ENCODE peak calls at places on chromosomes 5 and 9, in six cellular contexts. H is brain microvascular endothelial cell; G is CD8-positive, alpha-beta T cell; Y is suprapubic skin; Z is uterus; C is body of pancreas. V is an unnamed sample.
A peak's percentile ranks its signal among the peaks of the same experiment; 100 is the strongest.

GRCh38 chr5:2756211-2756746 is 4.8 kb upstream of the IRX2 start:
- DNase-seq in C (no peak), Z (no peak), Y (peak; percentile 86), H (no peak), G (no peak), V (no peak)

GRCh38 chr9:101878734-101879133 is 140.3 kb upstream of the GRIN3A start:
- DNase-seq in Z (no peak), G (no peak), Y (no peak), H (no peak), C (no peak), V (no peak)

GRCh38 chr9:95605087-95605486 is 88.3 kb upstream of the PTCH1 start:
- DNase-seq in Z (no peak), C (no peak), Y (no peak), G (no peak), H (no peak), V (no peak)

GRCh38 chr5:30594331-30594730 is 599.2 kb upstream of the CDH6 start:
- DNase-seq in H (no peak), Y (no peak), G (no peak), C (no peak), Z (no peak), V (no peak)

GRCh38 chr5:173554038-173554955 is 62.2 kb downstream of the BOD1 start:
- DNase-seq in C (no peak), G (no peak), H (no peak), Z (no peak), Y (peak; percentile 8), V (no peak)

GRCh38 chr9:30476826-30477225 is 1907.6 kb upstream of the ACO1 start:
- DNase-seq in C (no peak), Y (no peak), H (no peak), Z (no peak), G (no peak), V (no peak)

GRCh38 chr5:55911784-55912653 is 60.9 kb downstream of the IL31RA start:
- DNase-seq in Y (no peak), C (no peak), G (no peak), Z (no peak), H (no peak), V (no peak)

GRCh38 chr5:83914199-83914598 is 193.5 kb upstream of the HAPLN1 start:
- DNase-seq in H (no peak), G (no peak), Z (no peak), Y (no peak), C (no peak), V (no peak)

GRCh38 chr5:6850033-6850432 is 136.8 kb downstream of the TENT4A start:
- DNase-seq in Y (no peak), C (no peak), G (no peak), Z (no peak), H (no peak), V (no peak)

GRCh38 chr9:135513351-135513846 is 7.8 kb upstream of the LCN1 start:
- DNase-seq in G (no peak), Y (peak; percentile 37), Z (no peak), H (no peak), C (no peak), V (no peak)

GRCh38 chr9:97747201-97747965 is 50.2 kb upstream of the XPA start:
- DNase-seq in Z (no peak), G (no peak), Y (no peak), H (no peak), C (no peak), V (no peak)

GRCh38 chr5:56269216-56269927 is 36.2 kb upstream of the ANKRD55 start:
- DNase-seq in G (no peak), Z (no peak), C (no peak), Y (no peak), H (peak; percentile 56), V (no peak)

GRCh38 chr5:77175235-77175634 is 35.2 kb upstream of the PDE8B start:
- DNase-seq in G (no peak), Y (no peak), H (no peak), C (no peak), Z (no peak), V (no peak)

GRCh38 chr5:125756456-125756855 is 666.8 kb upstream of the GRAMD2B start:
- DNase-seq in Y (no peak), G (no peak), Z (no peak), H (no peak), C (no peak), V (no peak)

GRCh38 chr5:179051784-179052183 is 8.4 kb upstream of the ZNF354C start:
- DNase-seq in C (no peak), H (no peak), Z (no peak), G (no peak), Y (no peak), V (no peak)
- TF ChIP-seq CTCF in C (no peak), H (no peak), Z (no peak), G (no peak), Y (no peak), V (no peak)

GRCh38 chr9:35555881-35556280 is 49.2 kb upstream of the TESK1 start:
- DNase-seq in H (no peak), C (no peak), Y (no peak), Z (no peak), G (no peak), V (no peak)

GRCh38 chr9:35557330-35557729 is 47.7 kb upstream of the TESK1 start:
- DNase-seq in Y (no peak), H (no peak), Z (no peak), G (no peak), C (no peak), V (no peak)

GRCh38 chr9:35553670-35554543 is 51.2 kb upstream of the TESK1 start:
- DNase-seq in Z (peak; percentile 65), G (peak; percentile 20), Y (no peak), C (peak; percentile 69), H (peak; percentile 69), V (no peak)

GRCh38 chr9:35556781-35557180 is 48.3 kb upstream of the TESK1 start:
- DNase-seq in G (no peak), Z (no peak), C (no peak), H (no peak), Y (no peak), V (no peak)

GRCh38 chr9:35555246-35555701 is 49.8 kb upstream of the TESK1 start:
- DNase-seq in Y (no peak), C (no peak), G (no peak), Z (no peak), H (no peak), V (no peak)
- H3K36me3 ChIP-seq in Y (peaks cover 49% of the 10 kb centered on the region), C (peaks cover 4% of the 10 kb centered on the region), G (no peaks in the 10 kb centered on the region), Z (no peaks in the 10 kb centered on the region), H (peaks cover 57% of the 10 kb centered on the region), V (no peaks in the 10 kb centered on the region)

GRCh38 chr9:138043411-138044345 is 166.1 kb downstream of the CACNA1B start:
- DNase-seq in Z (no peak), H (no peak), C (no peak), G (no peak), Y (peak; percentile 44), V (no peak)
- H3K27me3 ChIP-seq in Z (no peaks in the 10 kb centered on the region), H (no peaks in the 10 kb centered on the region), C (no peaks in the 10 kb centered on the region), G (no peaks in the 10 kb centered on the region), Y (peaks cover 2% of the 10 kb centered on the region), V (no peaks in the 10 kb centered on the region)

GRCh38 chr5:36751881-36752280 is 124.7 kb upstream of the NIPBL start:
- DNase-seq in Z (no peak), Y (no peak), H (no peak), G (no peak), C (no peak), V (no peak)
- TF ChIP-seq CTCF in Z (no peak), Y (no peak), H (peak; percentile 50), G (no peak), C (no peak), V (no peak)

DNA sequence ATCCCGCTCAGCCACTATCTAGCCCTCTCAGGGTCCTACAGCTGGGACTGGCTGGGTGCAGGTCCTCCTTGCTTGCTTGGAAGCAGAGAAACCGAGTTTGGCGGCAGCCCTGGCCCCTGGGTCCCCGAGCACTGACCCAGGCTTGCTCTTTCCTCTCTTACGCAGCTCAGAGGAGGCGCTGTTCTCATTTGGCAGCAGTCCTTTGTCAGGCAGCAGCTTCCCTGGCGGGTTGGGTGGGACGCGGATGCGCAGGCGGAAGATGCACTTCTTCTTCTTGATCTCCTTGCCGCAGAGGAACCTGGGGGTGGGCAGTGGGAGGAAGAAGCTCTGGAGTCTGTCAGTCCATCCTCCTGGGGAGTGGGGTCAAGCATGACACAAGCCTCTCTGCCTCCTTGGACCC is 14.5 kb downstream of the PHF19 start:
- DNase-seq in Z (no peak), C (no peak), H (no peak), Y (no peak), G (no peak), V (no peak)
- H3K36me3 ChIP-seq in Z (no peaks in the 10 kb centered on the region), C (no peaks in the 10 kb centered on the region), H (peaks cover 28% of the 10 kb centered on the region), Y (peaks cover 72% of the 10 kb centered on the region), G (peaks cover 72% of the 10 kb centered on the region), V (peaks cover 53% of the 10 kb centered on the region)

GRCh38 chr5:136199408-136199807 is 6.4 kb upstream of the SMIM32 start:
- DNase-seq in Y (no peak), Z (no peak), C (no peak), H (no peak), G (no peak), V (no peak)
- H3K27me3 ChIP-seq in Y (peaks cover 6% of the 10 kb centered on the region), Z (no peaks in the 10 kb centered on the region), C (no peaks in the 10 kb centered on the region), H (peaks cover 10% of the 10 kb centered on the region), G (peaks cover 11% of the 10 kb centered on the region), V (peaks cover 2% of the 10 kb centered on the region)

GRCh38 chr9:92614763-92615441 is 55.0 kb downstream of the IPPK start:
- DNase-seq in Y (no peak), Z (no peak), H (no peak), C (no peak), G (no peak), V (no peak)
- TF ChIP-seq CTCF in Y (no peak), Z (no peak), H (no peak), C (no peak), G (no peak), V (no peak)

GRCh38 chr5:32379421-32379820 is 65.1 kb downstream of the ZFR start:
- DNase-seq in C (no peak), G (no peak), Y (no peak), H (no peak), Z (no peak), V (no peak)
- H3K36me3 ChIP-seq in C (peaks cover 7% of the 10 kb centered on the region), G (peaks cover 22% of the 10 kb centered on the region), Y (peaks cover 71% of the 10 kb centered on the region), H (peaks cover 29% of the 10 kb centered on the region), Z (no peaks in the 10 kb centered on the region), V (peaks cover 3% of the 10 kb centered on the region)